ENCODE peak calls at places on chromosomes 13 and 19, in six cellular contexts. F is tibial nerve, H is ovary, I is uterus, D is psoas muscle, L is H1. U is an unnamed sample.

GRCh38 chr19:55585658-55586339 is 5.2 kb upstream of the ZNF579 start:
- DNase-seq in L (no peak), I (peak; percentile 82), D (peak; percentile 81), H (peak; percentile 85), F (peak; percentile 36), U (peak; percentile 87)

GRCh38 chr19:40512110-40512472 is 45.3 kb downstream of the SPTBN4 start:
- DNase-seq in F (no peak), L (no peak), H (no peak), D (no peak), I (no peak), U (no peak)

GRCh38 chr13:113927661-113928581 is 46.0 kb downstream of the C13orf46 start:
- DNase-seq in F (peak; percentile 60), I (peak; percentile 78), D (peak; percentile 84), L (no peak), H (no peak), U (no peak)

GRCh38 chr19:49119411-49120324 is at the start of gene PPFIA3:
- DNase-seq in H (peak; percentile 66), D (peak; percentile 84), L (no peak), F (peak; percentile 42), I (no peak), U (no peak)

GRCh38 chr13:48828962-48829405 is 146.7 kb upstream of the FNDC3A start:
- DNase-seq in D (no peak), F (no peak), L (no peak), H (no peak), I (no peak), U (no peak)

GRCh38 chr13:83182845-83183244 is 699.4 kb downstream of the SLITRK1 start:
- DNase-seq in F (no peak), H (no peak), L (no peak), D (peak; percentile 17), I (no peak), U (no peak)

GRCh38 chr19:38350883-38351282 is 15.3 kb downstream of the CATSPERG start:
- DNase-seq in F (no peak), D (no peak), L (no peak), I (no peak), H (no peak), U (no peak)

GRCh38 chr19:11721681-11722080 is 17.1 kb downstream of the ZNF823 start:
- DNase-seq in D (no peak), L (no peak), I (no peak), F (no peak), H (no peak), U (no peak)

GRCh38 chr13:64234255-64234654 is 2818.6 kb upstream of the PCDH20 start:
- DNase-seq in L (no peak), D (no peak), I (no peak), H (no peak), F (no peak), U (no peak)

GRCh38 chr13:63435668-63436275 is 2020.1 kb upstream of the PCDH20 start:
- DNase-seq in L (no peak), I (no peak), D (no peak), F (no peak), H (no peak), U (no peak)

GRCh38 chr19:20287070-20287469 is 120.1 kb downstream of the ZNF486 start:
- DNase-seq in D (no peak), F (no peak), I (no peak), H (no peak), L (no peak), U (no peak)

GRCh38 chr13:23447927-23448326 is 14.4 kb upstream of the SACS start:
- DNase-seq in L (no peak), F (no peak), H (no peak), I (no peak), D (no peak), U (no peak)

GRCh38 chr19:12821761-12822160 is 12.6 kb downstream of the RTBDN start:
- DNase-seq in H (no peak), D (no peak), F (no peak), I (no peak), L (no peak), U (no peak)

GRCh38 chr13:28685114-28685513 is 26.2 kb downstream of the POMP start:
- DNase-seq in H (no peak), L (no peak), I (no peak), D (no peak), F (no peak), U (no peak)

GRCh38 chr19:46748325-46749109 is 2.3 kb upstream of the STRN4 start:
- DNase-seq in F (peak; percentile 45), H (peak; percentile 73), L (no peak), D (peak; percentile 82), I (peak; percentile 57), U (peak; percentile 72)

GRCh38 chr13:51832471-51833152 is 12.4 kb downstream of the TMEM272 start:
- DNase-seq in D (no peak), H (no peak), F (no peak), I (no peak), L (no peak), U (no peak)

GRCh38 chr19:47699360-47699917 is 13.8 kb upstream of the EHD2 start:
- DNase-seq in H (peak; percentile 52), D (no peak), I (no peak), L (no peak), F (no peak), U (no peak)

GRCh38 chr13:28609936-28610335 is 49.0 kb upstream of the POMP start:
- DNase-seq in H (no peak), L (no peak), D (no peak), I (no peak), F (no peak), U (no peak)

GRCh38 chr19:43464089-43464775 is 1.2 kb downstream of the LYPD3 start:
- DNase-seq in D (peak; percentile 81), F (peak; percentile 71), I (peak; percentile 81), H (peak; percentile 88), L (no peak), U (peak; percentile 70)

GRCh38 chr13:109869312-109870237 is 83.2 kb upstream of the IRS2 start:
- DNase-seq in D (peak; percentile 80), F (peak; percentile 42), I (peak; percentile 71), L (no peak), H (peak; percentile 70), U (peak; percentile 66)

GRCh38 chr19:2883686-2884439 is 16.7 kb downstream of the ZNF556 start:
- DNase-seq in F (no peak), L (no peak), D (no peak), I (no peak), H (no peak), U (no peak)

GRCh38 chr19:10915511-10916091 is 12.8 kb downstream of the YIPF2 start:
- DNase-seq in I (no peak), F (peak; percentile 57), L (no peak), H (no peak), D (peak; percentile 86), U (no peak)

GRCh38 chr19:47510516-47511127 is 4.2 kb downstream of the NAPA start:
- DNase-seq in F (no peak), D (peak; percentile 42), H (no peak), I (peak; percentile 22), L (no peak), U (no peak)

GRCh38 chr13:24452044-24452443 is 60.5 kb downstream of the PARP4 start:
- DNase-seq in L (no peak), I (no peak), F (no peak), D (no peak), H (no peak), U (no peak)
- H3K9me3 ChIP-seq in L (no peaks in the 10 kb centered on the region), I (no peaks in the 10 kb centered on the region), F (no peaks in the 10 kb centered on the region), D (no peaks in the 10 kb centered on the region), H (no peaks in the 10 kb centered on the region), U (no peaks in the 10 kb centered on the region)

DNA sequence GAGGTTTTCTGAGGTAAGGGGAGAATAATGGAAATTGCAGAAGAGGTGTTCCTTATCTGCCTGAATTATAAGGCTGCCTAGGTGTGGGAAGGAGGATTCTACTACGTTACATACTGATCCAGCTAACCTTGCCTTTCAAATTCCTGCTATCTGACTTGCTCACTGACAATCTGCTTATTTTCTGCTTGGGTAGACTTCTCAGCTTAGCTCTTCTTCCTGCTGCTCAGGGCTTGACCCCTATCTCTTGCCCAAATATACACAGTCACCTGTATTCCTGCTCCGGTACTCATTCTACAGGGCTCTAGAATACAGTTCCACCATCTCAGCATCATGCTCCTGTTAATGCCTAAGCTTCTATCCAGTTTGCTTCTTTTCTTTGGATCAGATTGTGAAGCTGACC is 1607.6 kb downstream of the OLFM4 start:
- DNase-seq in H (no peak), F (no peak), I (no peak), L (no peak), D (no peak), U (no peak)
- H3K9me3 ChIP-seq in H (no peaks in the 10 kb centered on the region), F (no peaks in the 10 kb centered on the region), I (no peaks in the 10 kb centered on the region), L (no peaks in the 10 kb centered on the region), D (no peaks in the 10 kb centered on the region), U (no peaks in the 10 kb centered on the region)

GRCh38 chr13:101565327-101565726 is 112.9 kb downstream of the ITGBL1 start:
- DNase-seq in L (no peak), H (no peak), F (no peak), I (no peak), D (no peak), U (no peak)
- H3K9me3 ChIP-seq in L (no peaks in the 10 kb centered on the region), H (no peaks in the 10 kb centered on the region), F (no peaks in the 10 kb centered on the region), I (no peaks in the 10 kb centered on the region), D (no peaks in the 10 kb centered on the region), U (no peaks in the 10 kb centered on the region)

GRCh38 chr13:90184355-90184754 is 1163.1 kb upstream of the MIR17HG start:
- DNase-seq in H (no peak), L (no peak), F (no peak), I (no peak), D (no peak), U (no peak)
- H3K9me3 ChIP-seq in H (no peaks in the 10 kb centered on the region), L (no peaks in the 10 kb centered on the region), F (no peaks in the 10 kb centered on the region), I (no peaks in the 10 kb centered on the region), D (no peaks in the 10 kb centered on the region), U (no peaks in the 10 kb centered on the region)